ENCODE peak calls at places on chromosomes 3 and 15, in four cellular contexts. N, J, M and F are unnamed samples.

GRCh38 chr3:125398952-125399351 is 23.8 kb upstream of the ZNF148 start:
- DNase-seq in N (no peak), J (no peak), M (no peak), F (no peak)

GRCh38 chr15:85073556-85074194 is 92.0 kb downstream of the PDE8A start:
- DNase-seq in N (no peak), J (peak; percentile 42), M (no peak), F (no peak)

GRCh38 chr3:177381070-177381469 is 183.8 kb upstream of the TBL1XR1 start:
- DNase-seq in N (no peak), J (no peak), M (no peak), F (no peak)

GRCh38 chr3:147410518-147411234 is 1.5 kb downstream of the ZIC1 start:
- DNase-seq in N (no peak), J (peak; percentile 39), M (peak; percentile 25), F (no peak)

GRCh38 chr3:69014022-69014580 is 617 bp upstream of the EOGT start:
- DNase-seq in N (no peak), J (no peak), M (no peak), F (no peak)

GRCh38 chr3:157369712-157370447 is 66.8 kb upstream of the PTX3 start:
- DNase-seq in N (no peak), J (no peak), M (no peak), F (no peak)

GRCh38 chr15:59191855-59192237 is 14.8 kb upstream of the LDHAL6B start:
- DNase-seq in N (no peak), J (peak; percentile 96), M (no peak), F (no peak)

GRCh38 chr3:55604414-55604813 is 117.3 kb upstream of the WNT5A start:
- DNase-seq in N (no peak), J (no peak), M (no peak), F (no peak)

GRCh38 chr3:149437710-149438109 is 36.8 kb upstream of the TM4SF4 start:
- DNase-seq in N (no peak), J (no peak), M (no peak), F (no peak)

GRCh38 chr3:49930922-49931321 is 1.3 kb upstream of the MON1A start:
- DNase-seq in N (no peak), J (no peak), M (no peak), F (no peak)

GRCh38 chr3:151541184-151541583 is 80.3 kb upstream of the IGSF10 start:
- DNase-seq in N (no peak), J (peak; percentile 2), M (no peak), F (no peak)

GRCh38 chr3:152524198-152525140 is 255.7 kb downstream of the MBNL1 start:
- DNase-seq in N (peak; percentile 93), J (peak; percentile 62), M (no peak), F (no peak)

GRCh38 chr15:39685999-39686613 is 96.5 kb downstream of the FSIP1 start:
- DNase-seq in N (peak; percentile 67), J (peak; percentile 70), M (no peak), F (no peak)

GRCh38 chr3:179410317-179410716 is 41.0 kb downstream of the GNB4 start:
- DNase-seq in N (no peak), J (peak; percentile 37), M (no peak), F (no peak)

GRCh38 chr3:128623762-128624176 is 26.8 kb downstream of the RPN1 start:
- DNase-seq in N (peak; percentile 56), J (peak; percentile 85), M (no peak), F (no peak)

GRCh38 chr3:123621510-123622189 is 36.8 kb upstream of the HACD2 start:
- DNase-seq in N (no peak), J (no peak), M (no peak), F (no peak)

GRCh38 chr15:28977377-28978010 is 91.7 kb downstream of the APBA2 start:
- DNase-seq in N (no peak), J (peak; percentile 98), M (no peak), F (no peak)

GRCh38 chr3:148861277-148861869 is 3.7 kb upstream of the CPA3 start:
- DNase-seq in N (no peak), J (peak; percentile 54), M (no peak), F (no peak)

GRCh38 chr3:183114779-183115178 is 15.5 kb upstream of the MCCC1 start:
- DNase-seq in N (no peak), J (no peak), M (no peak), F (no peak)

GRCh38 chr3:160003520-160004128 is 15.0 kb downstream of the IL12A start:
- DNase-seq in N (peak; percentile 15), J (peak; percentile 31), M (peak; percentile 39), F (peak; percentile 60)

GRCh38 chr3:77254967-77255831 is 215.3 kb downstream of the ROBO2 start:
- DNase-seq in N (peak; percentile 66), J (peak; percentile 69), M (no peak), F (peak; percentile 47)

GRCh38 chr15:67770098-67770628 is 55.1 kb upstream of the SKOR1 start:
- DNase-seq in N (no peak), J (no peak), M (no peak), F (no peak)

GRCh38 chr3:141279074-141279945 is 47.7 kb downstream of the PXYLP1 start:
- DNase-seq in N (no peak), J (peak; percentile 50), M (no peak), F (no peak)

GRCh38 chr3:170764017-170764416 is 106.0 kb downstream of the RPL22L1 start:
- DNase-seq in N (no peak), J (no peak), M (no peak), F (no peak)

GRCh38 chr15:82646250-82647044 is 716 bp downstream of the CPEB1 start:
- DNase-seq in N (no peak), J (no peak), M (no peak), F (no peak)

GRCh38 chr3:29227307-29227706 is 53.6 kb upstream of the RBMS3 start:
- DNase-seq in N (no peak), J (no peak), M (no peak), F (no peak)

GRCh38 chr3:142209655-142210054 is 15.7 kb downstream of the GK5 start:
- DNase-seq in N (peak; percentile 26), J (peak; percentile 72), M (no peak), F (no peak)

GRCh38 chr3:127755305-127755681 is 67.0 kb downstream of the MGLL start:
- DNase-seq in N (no peak), J (no peak), M (no peak), F (peak; percentile 44)

GRCh38 chr15:67884514-67885225 is 44.8 kb upstream of the RNU6-1 start:
- DNase-seq in N (peak; percentile 75), J (peak; percentile 54), M (peak; percentile 84), F (peak; percentile 89)

GRCh38 chr3:49343163-49343562 is 3.3 kb upstream of the USP4 start:
- DNase-seq in N (no peak), J (no peak), M (no peak), F (no peak)

GRCh38 chr15:60993008-60993407 is 236.1 kb downstream of the RORA start:
- DNase-seq in N (no peak), J (peak; percentile 82), M (no peak), F (no peak)

GRCh38 chr3:13163848-13164382 is 90.7 kb upstream of the IQSEC1 start:
- DNase-seq in N (no peak), J (no peak), M (no peak), F (no peak)

GRCh38 chr3:13064469-13064868 is 8.8 kb downstream of the IQSEC1 start:
- DNase-seq in N (no peak), J (no peak), M (no peak), F (no peak)

GRCh38 chr15:81229596-81229995 is 32.9 kb downstream of the IL16 start:
- DNase-seq in N (peak; percentile 66), J (no peak), M (no peak), F (no peak)

GRCh38 chr3:187293977-187294376 is 2.4 kb upstream of the MASP1 start:
- DNase-seq in N (no peak), J (no peak), M (no peak), F (no peak)

GRCh38 chr15:31271706-31272557 is 54.7 kb upstream of the KLF13 start:
- DNase-seq in N (no peak), J (no peak), M (no peak), F (no peak)

GRCh38 chr3:13513051-13513912 is 33.2 kb downstream of the HDAC11 start:
- DNase-seq in N (peak; percentile 57), J (peak; percentile 17), M (no peak), F (peak; percentile 7)

GRCh38 chr15:100918690-100919480 is at the start of gene LRRK1:
- DNase-seq in N (no peak), J (peak; percentile 40), M (no peak), F (peak; percentile 44)

GRCh38 chr15:55750706-55751105 is 7.8 kb upstream of the PRTG start:
- DNase-seq in N (no peak), J (no peak), M (no peak), F (no peak)

GRCh38 chr15:77992356-77993222 is 84.9 kb downstream of the TBC1D2B start:
- DNase-seq in N (no peak), J (no peak), M (no peak), F (no peak)
- H3K4me1 ChIP-seq in N (peaks cover 32% of the 10 kb centered on the region), J (peaks cover 35% of the 10 kb centered on the region), M (peaks cover 4% of the 10 kb centered on the region), F (peaks cover 4% of the 10 kb centered on the region)

DNA sequence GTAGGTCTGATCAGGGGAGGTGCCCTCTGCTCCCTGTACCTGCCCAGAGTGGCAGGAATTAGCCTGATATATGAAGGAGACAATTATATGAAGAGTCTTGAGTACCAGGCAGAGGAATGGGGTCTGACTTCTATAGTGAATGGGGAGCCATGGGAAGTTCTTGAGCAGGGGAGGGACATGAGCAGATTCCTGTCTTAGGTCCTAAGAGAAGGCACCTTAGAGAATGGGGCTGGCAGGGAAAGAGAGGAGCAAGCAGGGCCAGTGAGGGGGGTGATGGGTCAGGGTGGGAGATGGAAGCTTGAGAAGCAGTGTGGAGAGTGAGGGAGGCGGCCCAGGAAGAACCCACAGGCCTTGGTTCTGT is 12.4 kb downstream of the CD276 start:
- DNase-seq in N (no peak), J (no peak), M (no peak), F (no peak)
- H3K27ac ChIP-seq in N (peak overlapping the region; percentile 41), J (peak overlapping the region; percentile 36), M (peak overlapping the region; percentile 20), F (no peak overlapping the region)

GRCh38 chr3:61857297-61857696 is 295.9 kb downstream of the PTPRG start:
- DNase-seq in N (no peak), J (no peak), M (no peak), F (no peak)
- H3K4me1 ChIP-seq in N (no peaks in the 10 kb centered on the region), J (peaks cover 6% of the 10 kb centered on the region), M (peaks cover 28% of the 10 kb centered on the region), F (no peaks in the 10 kb centered on the region)

DNA sequence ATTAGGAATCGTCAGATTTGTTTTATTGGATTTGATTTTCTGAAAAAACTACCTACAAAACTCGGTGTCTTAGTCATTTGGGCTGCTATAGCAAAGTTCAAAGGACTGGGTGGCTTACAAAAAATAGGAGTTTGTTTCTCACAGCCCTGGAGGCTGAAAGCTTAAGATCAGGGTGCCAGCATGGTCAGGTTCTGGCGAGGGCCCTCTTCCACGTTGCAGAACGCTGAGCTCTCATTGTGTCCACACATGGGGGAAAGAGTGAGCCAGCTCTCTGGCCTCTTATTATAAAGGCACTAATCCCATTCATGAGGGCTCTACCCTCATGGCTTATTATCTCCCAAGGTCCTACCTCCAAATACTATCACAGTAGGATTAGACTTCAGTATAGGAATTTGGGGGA is 40.6 kb upstream of the MRPS22 start:
- DNase-seq in N (no peak), J (no peak), M (no peak), F (no peak)
- H3K27ac ChIP-seq in N (no peak overlapping the region), J (peak overlapping the region; percentile 87), M (no peak overlapping the region), F (no peak overlapping the region)